ENCODE peak calls at places on chromosomes 11 and 22, in six cellular contexts. X is AG08395, I is foreskin fibroblast, T is GM10248, L is mesenchymal stem cell, F is HT-29. S is an unnamed sample.
A peak's percentile ranks its signal among the peaks of the same experiment; 100 is the strongest.

GRCh38 chr11:45917623-45918330 is at the start of gene PEX16:
- DNase-seq in X (peak; percentile 99), I (peak; percentile 99), T (peak; percentile 98), L (peak; percentile 100), F (peak; percentile 99), S (peak; percentile 95)

GRCh38 chr11:93480756-93481155 is 62.4 kb downstream of the SMCO4 start:
- DNase-seq in X (no peak), I (no peak), T (no peak), L (no peak), F (no peak), S (no peak)

GRCh38 chr11:115471367-115471766 is 32.8 kb downstream of the CADM1 start:
- DNase-seq in X (no peak), I (no peak), T (peak; percentile 24), L (no peak), F (no peak), S (no peak)

GRCh38 chr11:69642913-69643632 is 2.1 kb downstream of the CCND1 start:
- DNase-seq in X (peak; percentile 65), I (peak; percentile 67), T (peak; percentile 87), L (peak; percentile 72), F (peak; percentile 90), S (peak; percentile 86)

GRCh38 chr11:93717501-93717900 is 23.8 kb downstream of the TAF1D start:
- DNase-seq in X (no peak), I (no peak), T (no peak), L (no peak), F (no peak), S (no peak)

GRCh38 chr22:39092111-39092867 is 4.8 kb upstream of the APOBEC3H start:
- DNase-seq in X (no peak), I (no peak), T (no peak), L (no peak), F (no peak), S (no peak)

GRCh38 chr11:104003491-104003890 is 32.9 kb upstream of the DDI1 start:
- DNase-seq in X (peak; percentile 50), I (peak; percentile 34), T (no peak), L (peak; percentile 43), F (no peak), S (no peak)

GRCh38 chr11:131640320-131640719 is 269.9 kb downstream of the NTM start:
- DNase-seq in X (no peak), I (no peak), T (no peak), L (no peak), F (no peak), S (no peak)

GRCh38 chr22:26897384-26897783 is 240.0 kb downstream of the MIAT start:
- DNase-seq in X (no peak), I (no peak), T (no peak), L (no peak), F (no peak), S (no peak)

GRCh38 chr22:20567371-20567847 is 60.0 kb downstream of the MED15 start:
- DNase-seq in X (peak; percentile 60), I (peak; percentile 62), T (no peak), L (peak; percentile 48), F (peak; percentile 81), S (no peak)

GRCh38 chr11:428295-428694 is 13.5 kb upstream of the SIGIRR start:
- DNase-seq in X (no peak), I (no peak), T (no peak), L (no peak), F (no peak), S (no peak)